ENCODE peak calls at places on chromosome 2, in eight cellular contexts. H is IMR-90, W is H9, I is fibroblast of lung, F is SK-N-SH, Q is OCI-LY7, L is HCT116, K is astrocyte. X is an unnamed sample. For H4K20me1, the result is how much of the 10 kb centered on the place peaks cover.

GRCh38 chr2:214575030-214575949 is 164.4 kb downstream of the VWC2L start:
- DNase-seq in H (no peak), W (no peak), I (peak), F (no peak), Q (no peak), L (no peak), K (peak), X (no peak)

GRCh38 chr2:222950886-222951285 is 90.0 kb downstream of the ACSL3 start:
- DNase-seq in H (peak), W (no peak), I (peak), F (no peak), Q (no peak), L (no peak), K (peak), X (peak)

GRCh38 chr2:67564626-67565025 is 167.5 kb downstream of the ETAA1 start:
- DNase-seq in H (no peak), W (no peak), I (no peak), F (no peak), Q (no peak), L (no peak), K (no peak), X (no peak)

GRCh38 chr2:86445436-86445835 is 4.3 kb downstream of the KDM3A start:
- DNase-seq in H (no peak), W (no peak), I (no peak), F (no peak), Q (no peak), L (no peak), K (no peak), X (peak)

GRCh38 chr2:191693151-191693550 is 15.2 kb downstream of the NABP1 start:
- DNase-seq in H (no peak), W (no peak), I (no peak), F (no peak), Q (no peak), L (no peak), K (no peak), X (no peak)

GRCh38 chr2:171482877-171483276 is 39.4 kb upstream of the CYBRD1 start:
- DNase-seq in H (peak), W (peak), I (peak), F (no peak), Q (no peak), L (no peak), K (peak), X (no peak)

GRCh38 chr2:198945496-198945895 is 512.2 kb downstream of the SATB2 start:
- DNase-seq in H (no peak), W (no peak), I (no peak), F (no peak), Q (no peak), L (no peak), K (no peak), X (no peak)

GRCh38 chr2:19435815-19436214 is 77.4 kb upstream of the OSR1 start:
- DNase-seq in H (no peak), W (no peak), I (no peak), F (peak), Q (no peak), L (no peak), K (no peak), X (no peak)

GRCh38 chr2:96882906-96883305 is 13.0 kb upstream of the SEMA4C start:
- DNase-seq in H (no peak), W (no peak), I (no peak), F (no peak), Q (no peak), L (no peak), K (no peak), X (no peak)

GRCh38 chr2:3633089-3633981 is 24.7 kb upstream of the ALLC start:
- DNase-seq in H (peak), W (peak), I (peak), F (no peak), Q (no peak), L (no peak), K (peak), X (no peak)

GRCh38 chr2:172813314-172813888 is 77.8 kb downstream of the RAPGEF4 start:
- DNase-seq in H (peak), W (no peak), I (peak), F (peak), Q (no peak), L (no peak), K (no peak), X (peak)

GRCh38 chr2:147428348-147428747 is 416.5 kb upstream of the ACVR2A start:
- DNase-seq in H (no peak), W (no peak), I (no peak), F (no peak), Q (no peak), L (no peak), K (no peak), X (no peak)

GRCh38 chr2:157572725-157573124 is 55.9 kb downstream of the ACVR1C start:
- DNase-seq in H (no peak), W (no peak), I (peak), F (peak), Q (peak), L (peak), K (no peak), X (no peak)

DNA sequence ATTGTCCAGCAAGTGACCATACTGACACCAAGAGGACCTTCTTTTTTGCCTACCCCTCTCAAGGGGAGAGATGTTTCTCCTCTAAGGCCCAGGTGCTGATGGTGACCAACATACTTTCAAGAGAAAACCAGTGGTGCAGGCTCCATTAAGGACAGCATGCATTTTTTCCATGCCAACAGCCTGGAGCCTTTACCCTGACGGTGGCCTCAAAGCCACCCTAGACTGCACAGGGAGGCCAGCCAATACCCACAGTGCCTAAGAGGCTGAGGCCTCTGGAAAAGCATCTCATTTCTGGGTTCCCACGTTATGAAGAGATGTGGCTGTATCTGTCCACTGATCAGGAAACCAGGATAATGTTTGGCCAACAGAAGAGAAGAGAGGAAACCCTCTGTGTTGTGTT is 19.3 kb downstream of the SPRED2 start:
- DNase-seq in H (no peak), W (no peak), I (no peak), F (no peak), Q (no peak), L (no peak), K (no peak), X (no peak)
- H4K20me1 ChIP-seq in H (half or more), W (under half), I (under half), F (half or more), Q (under half), L (under half), K (half or more), X (under half)

GRCh38 chr2:9548506-9548905 is 7.1 kb downstream of the ADAM17 start:
- DNase-seq in H (peak), W (no peak), I (peak), F (no peak), Q (peak), L (no peak), K (no peak), X (no peak)
- H4K20me1 ChIP-seq in H (under half), W (under half), I (under half), F (half or more), Q (under half), L (under half), K (half or more), X (under half)

GRCh38 chr2:148658807-148659722 is 14.5 kb downstream of the EPC2 start:
- DNase-seq in H (peak), W (no peak), I (peak), F (no peak), Q (no peak), L (no peak), K (peak), X (peak)
- H4K20me1 ChIP-seq in H (half or more), W (under half), I (under half), F (half or more), Q (under half), L (under half), K (half or more), X (under half)

GRCh38 chr2:58072102-58072501 is 25.5 kb downstream of the VRK2 start:
- DNase-seq in H (no peak), W (no peak), I (no peak), F (no peak), Q (no peak), L (no peak), K (no peak), X (no peak)

GRCh38 chr2:58073008-58073407 is 26.4 kb downstream of the VRK2 start:
- DNase-seq in H (no peak), W (no peak), I (no peak), F (no peak), Q (no peak), L (no peak), K (no peak), X (no peak)

GRCh38 chr2:58065248-58065647 is 18.6 kb downstream of the VRK2 start:
- DNase-seq in H (no peak), W (no peak), I (no peak), F (no peak), Q (no peak), L (no peak), K (no peak), X (no peak)

GRCh38 chr2:58067001-58067400 is 20.4 kb downstream of the VRK2 start:
- DNase-seq in H (no peak), W (no peak), I (no peak), F (no peak), Q (no peak), L (no peak), K (no peak), X (no peak)

GRCh38 chr2:58070765-58071164 is 24.2 kb downstream of the VRK2 start:
- DNase-seq in H (no peak), W (no peak), I (no peak), F (no peak), Q (no peak), L (no peak), K (no peak), X (no peak)
- H4K20me1 ChIP-seq in H (under half), W (under half), I (under half), F (under half), Q (under half), L (under half), K (under half), X (under half)

GRCh38 chr2:68889021-68889420 is 17.8 kb upstream of the BMP10 start:
- DNase-seq in H (no peak), W (no peak), I (no peak), F (no peak), Q (no peak), L (no peak), K (no peak), X (no peak)

GRCh38 chr2:68889500-68889899 is 18.3 kb upstream of the BMP10 start:
- DNase-seq in H (peak), W (no peak), I (peak), F (peak), Q (no peak), L (no peak), K (peak), X (no peak)

GRCh38 chr2:68885074-68885810 is 14.0 kb upstream of the BMP10 start:
- DNase-seq in H (no peak), W (no peak), I (no peak), F (no peak), Q (no peak), L (no peak), K (no peak), X (no peak)

GRCh38 chr2:68885811-68886075 is 14.5 kb upstream of the BMP10 start:
- DNase-seq in H (no peak), W (no peak), I (no peak), F (no peak), Q (no peak), L (no peak), K (no peak), X (no peak)

DNA sequence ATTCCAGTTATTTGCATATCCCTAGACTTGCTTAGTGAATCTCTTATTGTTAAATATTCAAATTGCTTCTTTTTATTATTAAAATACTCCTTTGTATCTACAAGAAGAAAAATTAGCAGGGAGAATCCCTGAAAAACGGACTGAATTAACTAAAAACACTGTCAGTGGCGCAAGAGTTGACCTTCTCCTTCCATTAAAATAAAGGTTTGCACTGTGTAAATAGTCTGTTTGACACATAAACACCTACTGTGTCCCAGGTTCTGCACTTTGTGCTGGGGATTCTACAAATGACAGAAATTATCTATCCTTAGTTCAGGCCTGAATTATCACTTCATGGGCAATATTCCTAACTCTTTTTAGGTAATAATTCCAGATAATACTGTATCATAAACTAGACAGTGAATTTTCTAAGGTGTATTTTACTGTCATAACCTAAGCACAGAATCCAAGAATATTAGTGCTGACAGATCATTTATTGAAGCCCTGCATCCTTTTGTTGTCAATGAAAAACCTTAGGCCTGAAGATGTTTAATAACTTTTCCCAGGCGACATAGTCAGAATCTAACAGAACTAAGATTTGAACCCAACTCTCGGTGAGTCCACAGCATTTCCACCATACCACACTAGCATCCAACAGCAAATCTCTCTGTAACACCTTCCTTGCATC is 17.0 kb upstream of the BMP10 start:
- DNase-seq in H (no peak), W (no peak), I (no peak), F (no peak), Q (no peak), L (no peak), K (no peak), X (no peak)
- H4K20me1 ChIP-seq in H (under half), W (under half), I (under half), F (under half), Q (under half), L (under half), K (under half), X (under half)

GRCh38 chr2:73022024-73022568 is 49.4 kb downstream of the SFXN5 start:
- DNase-seq in H (no peak), W (no peak), I (no peak), F (no peak), Q (no peak), L (no peak), K (no peak), X (no peak)

GRCh38 chr2:73021371-73022010 is 50.0 kb downstream of the SFXN5 start:
- DNase-seq in H (no peak), W (no peak), I (no peak), F (no peak), Q (no peak), L (no peak), K (no peak), X (peak)

GRCh38 chr2:73020657-73021370 is 50.7 kb downstream of the SFXN5 start:
- DNase-seq in H (peak), W (no peak), I (peak), F (peak), Q (no peak), L (no peak), K (peak), X (peak)

GRCh38 chr2:73020306-73020656 is 51.2 kb downstream of the SFXN5 start:
- DNase-seq in H (no peak), W (no peak), I (no peak), F (no peak), Q (no peak), L (no peak), K (no peak), X (no peak)

DNA sequence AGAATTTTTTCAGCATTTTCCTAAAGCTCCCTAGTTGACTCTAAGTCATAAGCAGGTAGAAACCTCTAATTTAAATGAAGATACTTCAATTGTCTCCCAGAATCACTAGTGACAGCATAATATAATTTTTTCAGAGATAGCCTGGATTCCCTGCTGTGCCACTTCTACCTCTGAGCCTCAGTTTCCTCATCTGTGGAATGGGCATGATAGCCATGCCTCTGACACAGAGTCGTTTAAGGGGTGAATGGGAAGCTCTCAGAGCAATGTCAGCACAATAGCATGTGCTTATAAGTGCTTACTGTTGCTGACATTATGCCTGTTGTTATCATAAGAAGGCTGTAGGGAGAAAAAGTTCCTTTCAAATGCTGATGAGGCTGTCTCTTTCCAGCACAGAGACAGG is 48.0 kb downstream of the SFXN5 start:
- DNase-seq in H (no peak), W (no peak), I (no peak), F (no peak), Q (no peak), L (no peak), K (no peak), X (no peak)
- H4K20me1 ChIP-seq in H (under half), W (under half), I (under half), F (under half), Q (under half), L (under half), K (under half), X (under half)

X was measured in endothelial cell of umbilical vein.